ENCODE peak calls at places on chromosomes 6 and 20, in eight cellular contexts. Q, K, Z, U, A, M, E and L are unnamed samples.

GRCh38 chr6:56838016-56838555 is 116.8 kb upstream of the BEND6 start:
- DNase-seq in U (no peak), E (no peak), Q (no peak), K (no peak), Z (no peak), M (no peak), A (no peak), L (no peak)

GRCh38 chr20:47781631-47782030 is 3.6 kb downstream of the SULF2 start:
- DNase-seq in Q (no peak), U (no peak), A (no peak), M (no peak), Z (no peak), E (no peak), K (no peak), L (no peak)

GRCh38 chr6:17032595-17033591 is 69.0 kb upstream of the STMND1 start:
- DNase-seq in Q (peak; percentile 70), U (peak; percentile 89), A (peak; percentile 54), E (no peak), K (no peak), Z (peak; percentile 95), M (no peak), L (no peak)

GRCh38 chr6:34576286-34576955 is 20.3 kb upstream of the SPDEF start:
- DNase-seq in E (no peak), K (no peak), Z (peak; percentile 34), U (no peak), M (no peak), A (no peak), Q (no peak), L (no peak)

GRCh38 chr6:39088331-39088730 is 26.7 kb downstream of the SAYSD1 start:
- DNase-seq in A (peak; percentile 17), M (no peak), Z (peak; percentile 70), Q (no peak), K (peak; percentile 33), U (no peak), E (peak; percentile 61), L (no peak)

GRCh38 chr6:37459981-37460800 is 27.2 kb downstream of the CMTR1 start:
- DNase-seq in A (no peak), U (no peak), M (no peak), Z (peak; percentile 23), Q (no peak), E (no peak), K (no peak), L (no peak)

GRCh38 chr6:79233611-79234149 is 802 bp downstream of the HMGN3 start:
- DNase-seq in Q (peak; percentile 88), K (peak; percentile 68), U (peak; percentile 52), E (peak; percentile 82), Z (peak; percentile 93), A (peak; percentile 80), M (peak; percentile 82), L (peak; percentile 20)

GRCh38 chr6:140817176-140817575 is 1315.5 kb upstream of the GJE1 start:
- DNase-seq in U (no peak), Q (no peak), M (no peak), A (no peak), K (no peak), Z (peak; percentile 65), E (no peak), L (no peak)

GRCh38 chr20:4099905-4100675 is 84.7 kb upstream of the RNF24 start:
- DNase-seq in Q (no peak), Z (no peak), U (no peak), A (no peak), M (no peak), K (no peak), E (no peak), L (no peak)

GRCh38 chr20:34262488-34263288 is 21.5 kb downstream of the ASIP start:
- DNase-seq in M (peak; percentile 48), Z (peak; percentile 83), A (no peak), E (no peak), Q (peak; percentile 29), K (no peak), U (no peak), L (no peak)

GRCh38 chr20:2700913-2701620 is 8.5 kb downstream of the EBF4 start:
- DNase-seq in E (no peak), A (no peak), Q (no peak), M (no peak), U (no peak), Z (no peak), K (no peak), L (no peak)

GRCh38 chr6:69732640-69733039 is 64.2 kb downstream of the LMBRD1 start:
- DNase-seq in U (no peak), M (peak; percentile 23), A (no peak), E (no peak), Q (no peak), K (no peak), Z (peak; percentile 45), L (no peak)

GRCh38 chr6:69735029-69735428 is 61.8 kb downstream of the LMBRD1 start:
- DNase-seq in Z (no peak), Q (no peak), E (no peak), M (no peak), K (no peak), U (no peak), A (no peak), L (no peak)

GRCh38 chr6:69732045-69732444 is 64.8 kb downstream of the LMBRD1 start:
- DNase-seq in Q (no peak), E (no peak), A (no peak), Z (peak; percentile 11), U (no peak), M (no peak), K (no peak), L (no peak)

GRCh38 chr6:69729870-69730449 is 66.8 kb downstream of the LMBRD1 start:
- DNase-seq in Q (no peak), E (no peak), U (no peak), Z (peak; percentile 20), A (no peak), M (no peak), K (no peak), L (no peak)
- TF ChIP-seq CTCF in Q (no peak), E (peak; percentile 65), U (peak; percentile 11), Z (peak; percentile 34), A (peak; percentile 61), M (no peak), K (peak; percentile 72), L (peak; percentile 32)

DNA sequence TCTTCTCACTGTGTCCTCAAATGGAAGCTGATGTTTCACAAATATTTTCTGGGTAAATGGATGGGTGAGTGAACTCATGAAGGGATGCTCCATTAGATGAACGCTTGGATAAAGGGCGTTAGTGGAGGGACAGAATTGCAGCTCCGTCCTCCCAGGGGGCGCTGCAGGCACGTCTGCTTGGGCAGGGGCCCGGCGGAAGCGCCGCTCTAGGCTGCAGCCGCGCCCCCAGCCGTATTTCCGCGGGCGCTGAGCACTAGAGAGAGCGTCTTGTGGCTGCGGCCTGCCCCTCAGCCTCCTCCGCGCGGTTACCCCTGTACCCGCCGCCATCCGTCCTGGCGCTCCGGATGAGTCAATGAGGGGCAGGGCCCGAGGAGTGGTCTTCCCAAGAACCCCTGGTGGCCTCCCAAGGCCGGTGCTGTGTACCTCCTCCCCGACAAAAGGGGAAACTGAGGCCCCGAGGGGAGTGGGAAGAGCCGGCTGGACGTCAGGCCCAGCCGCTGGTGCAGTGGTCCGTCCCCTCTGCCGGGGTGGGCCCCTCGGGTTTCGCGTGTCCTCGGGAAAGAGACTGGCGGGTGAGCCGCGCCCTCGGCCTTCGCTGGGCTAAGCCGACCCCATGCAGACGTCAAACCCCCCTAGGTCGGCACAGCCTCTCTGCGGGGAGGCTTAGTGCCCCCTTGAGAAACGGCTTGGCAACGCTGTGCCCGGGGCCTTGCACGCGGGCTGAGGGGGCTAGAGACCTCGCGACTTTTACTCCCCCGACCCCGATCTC is 11.5 kb upstream of the SNHG17 start:
- DNase-seq in U (peak; percentile 75), M (peak; percentile 90), E (peak; percentile 97), K (peak; percentile 97), Q (peak; percentile 93), A (peak; percentile 92), Z (peak; percentile 97), L (peak; percentile 75)
- TF ChIP-seq CTCF in U (peak; percentile 92), M (peak; percentile 78), E (peak; percentile 99), K (peak; percentile 96), Q (peak; percentile 89), A (peak; percentile 98), Z (peak; percentile 90), L (peak; percentile 85)

GRCh38 chr20:62965363-62965771 is 12.9 kb downstream of the SLC17A9 start:
- DNase-seq in Q (no peak), K (no peak), U (no peak), A (no peak), Z (no peak), M (peak; percentile 14), E (no peak), L (no peak)
- TF ChIP-seq CTCF in Q (no peak), K (no peak), U (no peak), A (no peak), Z (no peak), M (no peak), E (no peak), L (no peak)

GRCh38 chr6:157503018-157503747 is 122.2 kb downstream of the ZDHHC14 start:
- DNase-seq in Z (no peak), A (no peak), U (no peak), Q (no peak), E (no peak), M (no peak), K (no peak), L (no peak)

GRCh38 chr6:157498817-157499216 is 117.8 kb downstream of the ZDHHC14 start:
- DNase-seq in Z (no peak), K (no peak), M (no peak), U (no peak), Q (no peak), A (no peak), E (no peak), L (no peak)

GRCh38 chr6:157497579-157497978 is 116.6 kb downstream of the ZDHHC14 start:
- DNase-seq in Z (no peak), E (no peak), U (no peak), A (no peak), K (no peak), Q (no peak), M (no peak), L (no peak)

GRCh38 chr6:157496534-157497095 is 115.6 kb downstream of the ZDHHC14 start:
- DNase-seq in K (no peak), Z (no peak), M (no peak), Q (no peak), A (no peak), E (no peak), U (no peak), L (no peak)

GRCh38 chr6:157500022-157500421 is 119.0 kb downstream of the ZDHHC14 start:
- DNase-seq in Q (no peak), Z (no peak), A (no peak), M (no peak), K (no peak), U (no peak), E (no peak), L (no peak)
- TF ChIP-seq CTCF in Q (no peak), Z (no peak), A (no peak), M (no peak), K (no peak), U (no peak), E (no peak), L (no peak)